ENCODE peak calls at places on chromosome 3, in six cellular contexts. J, V, D, K, P and B are unnamed samples.

GRCh38 chr3:134372405-134373277 is 1.6 kb downstream of the AMOTL2 start:
- DNase-seq in J (no peak), D (no peak), K (no peak), P (peak), V (peak), B (no peak)

GRCh38 chr3:156509209-156510174 is 45.4 kb downstream of the SSR3 start:
- DNase-seq in J (no peak), P (no peak), V (no peak), K (no peak), D (no peak), B (no peak)

GRCh38 chr3:45688194-45688881 is 858 bp upstream of the SACM1L start:
- DNase-seq in J (no peak), D (peak), P (peak), K (no peak), V (no peak), B (no peak)

GRCh38 chr3:129460572-129460971 is 20.5 kb downstream of the IFT122 start:
- DNase-seq in K (no peak), J (no peak), P (no peak), D (no peak), V (no peak), B (no peak)

GRCh38 chr3:169591983-169592644 is 71.4 kb downstream of the MECOM start:
- DNase-seq in V (no peak), J (no peak), D (no peak), P (no peak), K (no peak), B (no peak)

GRCh38 chr3:189529889-189530288 is 101.3 kb upstream of the TP63 start:
- DNase-seq in P (no peak), D (no peak), J (no peak), V (no peak), K (no peak), B (no peak)

GRCh38 chr3:130963878-130964277 is 62.7 kb downstream of the ASTE1 start:
- DNase-seq in D (no peak), V (peak), P (no peak), J (no peak), K (no peak), B (no peak)

GRCh38 chr3:23800731-23801130 is 5.0 kb upstream of the UBE2E1 start:
- DNase-seq in P (no peak), J (no peak), D (no peak), V (no peak), K (no peak), B (no peak)

GRCh38 chr3:158434412-158435038 is 136.5 kb upstream of the MLF1 start:
- DNase-seq in K (no peak), V (peak), D (peak), P (peak), J (peak), B (no peak)

GRCh38 chr3:15659254-15659975 is 57.9 kb downstream of the BTD start:
- DNase-seq in J (no peak), V (no peak), K (no peak), D (no peak), P (no peak), B (no peak)

GRCh38 chr3:27680517-27681246 is 41.4 kb downstream of the EOMES start:
- DNase-seq in D (no peak), K (no peak), V (no peak), J (no peak), P (no peak), B (no peak)

GRCh38 chr3:107637416-107638182 is 114.8 kb downstream of the BBX start:
- DNase-seq in V (no peak), K (no peak), D (no peak), J (no peak), P (no peak), B (no peak)

GRCh38 chr3:57199895-57200297 is at the start of gene HESX1:
- DNase-seq in K (no peak), P (no peak), V (no peak), J (no peak), D (no peak), B (no peak)